ENCODE peak calls at places on chromosomes 4 and X, in ten cellular contexts. K is activated T-cell treated with anti-CD3 and anti-CD28 coated beads for 48 hours; N is brain microvascular endothelial cell; P is hypothalamus; S is GM10248; T is H4; M is HFFc6; I is NCI-H2107; R is activated T-helper 9 cell treated with anti-CD3 and anti-CD28 coated beads, Interleukin-2, amount 50 U/mL, for 16 hours; D is NCI-H1092 treated with DMSO at 0.1 percent for 48 hours. U is an unnamed sample.

GRCh38 chrX:114178126-114178525 is 405.8 kb upstream of the HTR2C start:
- DNase-seq in K (no peak), N (no peak), P (no peak), S (no peak), T (no peak), M (no peak), I (no peak), R (no peak), D (no peak), U (no peak)

GRCh38 chr4:145177511-145177905 is 2.9 kb downstream of the OTUD4 start:
- DNase-seq in K (no peak), N (no peak), P (no peak), S (no peak), T (no peak), M (no peak), I (no peak), R (no peak), D (no peak), U (no peak)

GRCh38 chrX:110477593-110478228 is 119.1 kb downstream of the RTL9 start:
- DNase-seq in K (no peak), N (no peak), P (no peak), S (no peak), T (peak; percentile 45), M (no peak), I (no peak), R (no peak), D (no peak), U (no peak)

GRCh38 chrX:13000311-13000811 is 25.5 kb downstream of the TMSB4X start:
- DNase-seq in K (no peak), N (no peak), P (no peak), S (no peak), T (no peak), M (no peak), I (no peak), R (no peak), D (no peak), U (no peak)

GRCh38 chrX:129781134-129782014 is 1.6 kb downstream of the SASH3 start:
- DNase-seq in K (peak; percentile 65), N (no peak), P (no peak), S (peak; percentile 81), T (no peak), M (no peak), I (no peak), R (peak; percentile 60), D (no peak), U (no peak)

GRCh38 chr4:67500373-67500772 is 44.9 kb downstream of the CENPC start:
- DNase-seq in K (no peak), N (no peak), P (no peak), S (no peak), T (no peak), M (no peak), I (no peak), R (no peak), D (no peak), U (no peak)

GRCh38 chr4:144518181-144518895 is 127.6 kb upstream of the HHIP start:
- DNase-seq in K (no peak), N (peak; percentile 54), P (no peak), S (no peak), T (no peak), M (no peak), I (no peak), R (no peak), D (no peak), U (no peak)

GRCh38 chrX:16836371-16836770 is 33.8 kb downstream of the RBBP7 start:
- DNase-seq in K (no peak), N (no peak), P (no peak), S (no peak), T (peak; percentile 40), M (no peak), I (no peak), R (no peak), D (no peak), U (no peak)

GRCh38 chrX:103847174-103847870 is 15.3 kb upstream of the RAB9B start:
- DNase-seq in K (no peak), N (no peak), P (no peak), S (no peak), T (no peak), M (peak; percentile 10), I (no peak), R (no peak), D (no peak), U (no peak)

GRCh38 chr4:163107754-163108153 is 58.9 kb downstream of the NAF1 start:
- DNase-seq in K (no peak), N (peak; percentile 27), P (no peak), S (no peak), T (no peak), M (peak; percentile 16), I (no peak), R (no peak), D (no peak), U (peak; percentile 2)

GRCh38 chr4:148353571-148353970 is 88.6 kb downstream of the NR3C2 start:
- DNase-seq in K (no peak), N (no peak), P (no peak), S (no peak), T (no peak), M (no peak), I (no peak), R (no peak), D (no peak), U (no peak)

GRCh38 chrX:55839480-55839879 is 121.9 kb downstream of the RRAGB start:
- DNase-seq in K (no peak), N (no peak), P (no peak), S (no peak), T (no peak), M (no peak), I (no peak), R (no peak), D (no peak), U (no peak)

GRCh38 chrX:6053126-6053625 is 175.5 kb downstream of the NLGN4X start:
- DNase-seq in K (no peak), N (no peak), P (no peak), S (no peak), T (peak; percentile 14), M (no peak), I (no peak), R (no peak), D (peak; percentile 97), U (no peak)

GRCh38 chrX:11929476-11929875 is 171.4 kb downstream of the MSL3 start:
- DNase-seq in K (no peak), N (no peak), P (no peak), S (no peak), T (no peak), M (no peak), I (no peak), R (no peak), D (no peak), U (no peak)

U was measured in HCT116.